ENCODE peak calls at places on chromosomes 12 and 14, in six cellular contexts. B is brain microvascular endothelial cell, C is dorsolateral prefrontal cortex, T is small intestine, M is psoas muscle, A is vagina. O is an unnamed sample. For H3K27me3, the result is how much of the 10 kb centered on the place peaks cover.

GRCh38 chr12:53938276-53939140 is at the start of gene HOXC13:
- DNase-seq in M (peak), A (no peak), T (peak), B (peak), C (no peak), O (peak)

GRCh38 chr12:57240069-57240921 is 10.7 kb downstream of the STAC3 start:
- DNase-seq in A (no peak), C (peak), B (no peak), M (peak), T (peak), O (no peak)

GRCh38 chr12:27345376-27345775 is 12.7 kb downstream of the BMAL2 start:
- DNase-seq in B (no peak), M (no peak), T (no peak), A (no peak), C (no peak), O (no peak)

GRCh38 chr14:81390706-81391105 is 9.4 kb downstream of the STON2 start:
- DNase-seq in B (no peak), C (no peak), T (no peak), A (no peak), M (no peak), O (no peak)

GRCh38 chr14:67056684-67057083 is 132.6 kb upstream of the GARIN2 start:
- DNase-seq in T (no peak), M (no peak), C (no peak), B (no peak), A (no peak), O (no peak)

GRCh38 chr12:103884316-103884715 is 43.3 kb upstream of the NT5DC3 start:
- DNase-seq in B (peak), C (no peak), T (no peak), A (no peak), M (no peak), O (no peak)

GRCh38 chr12:53345486-53346195 is 9.5 kb upstream of the SP7 start:
- DNase-seq in M (peak), B (peak), A (no peak), C (no peak), T (no peak), O (no peak)

GRCh38 chr14:83356080-83356479 is 1822.4 kb upstream of the SEL1L start:
- DNase-seq in M (no peak), T (no peak), B (no peak), A (no peak), C (no peak), O (no peak)

GRCh38 chr14:50308363-50308762 is 3.7 kb downstream of the L2HGDH start:
- DNase-seq in A (no peak), B (no peak), C (no peak), M (no peak), T (no peak), O (no peak)

GRCh38 chr14:51328089-51328941 is 88.3 kb downstream of the TMX1 start:
- DNase-seq in M (peak), C (peak), T (no peak), B (peak), A (no peak), O (no peak)

GRCh38 chr14:51328942-51329350 is 88.9 kb downstream of the TMX1 start:
- DNase-seq in B (no peak), T (no peak), A (no peak), M (peak), C (no peak), O (no peak)

GRCh38 chr14:51331651-51332367 is 91.8 kb downstream of the TMX1 start:
- DNase-seq in B (no peak), M (no peak), A (no peak), T (no peak), C (no peak), O (no peak)

GRCh38 chr14:51323492-51323891 is 83.4 kb downstream of the TMX1 start:
- DNase-seq in C (no peak), A (no peak), T (no peak), M (no peak), B (no peak), O (no peak)

GRCh38 chr14:51327376-51327775 is 87.3 kb downstream of the TMX1 start:
- DNase-seq in C (no peak), M (no peak), A (no peak), B (no peak), T (no peak), O (no peak)
- H3K27me3 ChIP-seq in C (under half), M (under half), A (under half), B (under half), T (under half), O (under half)

GRCh38 chr12:105723066-105723465 is 392.6 kb downstream of the C12orf75 start:
- DNase-seq in C (no peak), M (no peak), B (no peak), A (no peak), T (no peak), O (no peak)
- H3K27me3 ChIP-seq in C (under half), M (under half), B (under half), A (under half), T (under half), O (under half)

DNA sequence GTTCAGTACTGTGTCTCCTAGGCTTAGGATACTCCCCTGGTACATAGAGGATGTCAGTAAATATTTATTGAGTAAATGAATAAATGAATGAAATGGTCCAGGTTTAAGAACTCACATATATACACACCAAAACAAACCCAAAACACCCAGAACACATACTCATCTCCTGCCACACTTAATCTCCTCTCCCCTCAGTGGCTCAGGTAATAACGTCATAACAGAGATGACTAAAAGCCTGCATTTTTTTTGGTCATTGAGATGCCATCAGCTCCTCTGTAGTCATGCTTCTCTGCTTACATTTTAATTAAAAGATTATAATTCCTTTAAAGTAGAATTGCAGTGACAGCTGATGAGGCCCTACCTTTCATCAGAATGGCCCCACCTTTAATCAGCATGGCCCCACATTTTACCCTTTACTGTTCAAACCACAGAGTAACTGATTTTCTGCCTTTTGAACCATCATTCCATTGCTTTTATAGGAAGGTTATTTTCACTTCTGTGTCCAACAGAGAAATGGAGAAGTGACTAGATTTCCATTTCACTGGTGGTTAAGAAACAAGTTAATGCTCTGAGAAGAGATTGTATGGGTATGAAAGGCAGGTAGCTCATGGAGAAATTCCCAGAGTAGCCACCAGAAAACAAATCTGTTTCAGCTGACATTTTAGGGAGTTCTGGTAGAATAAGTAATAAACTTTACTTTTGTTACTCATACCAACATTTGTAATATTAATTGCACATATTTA is 193.4 kb upstream of the ATP2B1 start:
- DNase-seq in C (no peak), T (no peak), B (no peak), M (no peak), A (no peak), O (no peak)
- H3K27me3 ChIP-seq in C (under half), T (under half), B (under half), M (under half), A (under half), O (under half)

GRCh38 chr12:101691697-101692096 is 5.7 kb upstream of the CHPT1 start:
- DNase-seq in C (no peak), B (no peak), T (peak), A (no peak), M (no peak), O (no peak)
- H3K27me3 ChIP-seq in C (under half), B (under half), T (under half), A (under half), M (under half), O (under half)

DNA sequence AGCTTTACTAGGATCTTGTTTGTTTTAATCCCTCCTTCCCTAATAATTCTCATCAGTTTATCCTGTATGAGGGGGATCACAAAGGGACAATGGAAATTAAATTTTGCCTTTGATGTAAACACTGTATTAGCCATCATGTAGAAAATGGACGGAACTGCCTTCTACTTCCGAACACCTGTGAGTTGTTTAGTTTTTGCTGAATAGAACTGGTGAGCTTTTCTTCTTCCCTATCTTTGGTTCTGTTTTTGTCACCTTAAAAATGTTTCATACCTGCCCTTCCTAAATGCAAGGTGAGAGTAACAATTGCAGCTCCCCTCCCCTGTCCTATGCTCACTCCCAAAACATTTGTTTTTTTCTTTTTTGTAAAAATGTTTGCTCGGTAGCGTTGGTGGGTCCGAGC is 7.6 kb downstream of the FOXA1 start:
- DNase-seq in T (peak), M (no peak), B (no peak), A (no peak), C (no peak), O (no peak)
- H3K27me3 ChIP-seq in T (under half), M (under half), B (half or more), A (under half), C (half or more), O (under half)

DNA sequence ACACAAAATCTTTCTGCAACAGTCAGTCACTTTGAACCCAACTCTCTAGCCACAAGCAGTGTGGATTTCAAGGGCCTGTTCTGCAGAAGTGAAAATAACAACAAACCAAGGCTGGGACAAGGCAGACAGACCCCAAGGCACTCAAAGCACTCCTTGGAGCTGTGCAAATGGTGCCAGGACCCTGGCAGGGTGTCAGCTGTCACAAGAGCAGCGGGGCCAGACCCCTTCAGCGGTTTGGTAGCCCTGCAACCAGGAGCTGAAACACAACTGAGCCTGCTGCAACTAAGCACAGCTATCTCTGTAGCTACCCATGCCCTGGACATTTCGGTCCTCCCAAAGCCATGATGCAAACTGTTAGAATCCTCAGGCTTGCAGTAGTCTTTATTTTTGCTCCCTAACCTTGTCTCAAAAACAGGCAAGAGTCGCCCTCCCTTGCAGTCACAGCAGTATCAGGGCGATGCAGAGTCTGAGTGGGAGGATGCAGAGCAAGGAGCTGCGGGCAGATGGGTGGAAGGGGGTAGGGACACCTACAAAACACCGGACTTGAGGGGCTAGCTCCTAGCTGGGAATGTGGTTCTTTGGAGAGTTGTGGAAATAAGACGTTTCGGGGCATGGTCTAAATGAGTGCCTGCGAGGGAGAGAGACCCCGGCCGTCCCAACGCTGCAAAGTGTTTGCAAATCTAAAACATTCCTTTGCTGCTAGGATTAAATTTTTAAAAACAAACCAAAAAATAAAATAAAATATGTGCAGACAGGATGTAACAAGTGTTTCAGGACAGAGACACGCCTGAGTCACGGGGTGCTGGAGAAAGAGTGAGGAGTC is 1.1 kb downstream of the NUAK1 start:
- DNase-seq in A (no peak), B (no peak), C (peak), M (no peak), T (no peak), O (no peak)
- H3K27me3 ChIP-seq in A (under half), B (under half), C (under half), M (under half), T (under half), O (under half)

GRCh38 chr14:100904307-100905019 is 941 bp upstream of the RTL1 start:
- DNase-seq in B (no peak), A (no peak), C (no peak), T (no peak), M (no peak), O (no peak)

GRCh38 chr14:100905166-100905565 is 1.6 kb upstream of the RTL1 start:
- DNase-seq in T (no peak), C (no peak), M (no peak), B (no peak), A (no peak), O (no peak)

GRCh38 chr14:100902792-100903191 is 730 bp downstream of the RTL1 start:
- DNase-seq in T (no peak), C (no peak), M (no peak), A (no peak), B (no peak), O (peak)

GRCh38 chr14:100902295-100902694 is 1.2 kb downstream of the RTL1 start:
- DNase-seq in C (no peak), T (no peak), B (no peak), M (no peak), A (no peak), O (no peak)

DNA sequence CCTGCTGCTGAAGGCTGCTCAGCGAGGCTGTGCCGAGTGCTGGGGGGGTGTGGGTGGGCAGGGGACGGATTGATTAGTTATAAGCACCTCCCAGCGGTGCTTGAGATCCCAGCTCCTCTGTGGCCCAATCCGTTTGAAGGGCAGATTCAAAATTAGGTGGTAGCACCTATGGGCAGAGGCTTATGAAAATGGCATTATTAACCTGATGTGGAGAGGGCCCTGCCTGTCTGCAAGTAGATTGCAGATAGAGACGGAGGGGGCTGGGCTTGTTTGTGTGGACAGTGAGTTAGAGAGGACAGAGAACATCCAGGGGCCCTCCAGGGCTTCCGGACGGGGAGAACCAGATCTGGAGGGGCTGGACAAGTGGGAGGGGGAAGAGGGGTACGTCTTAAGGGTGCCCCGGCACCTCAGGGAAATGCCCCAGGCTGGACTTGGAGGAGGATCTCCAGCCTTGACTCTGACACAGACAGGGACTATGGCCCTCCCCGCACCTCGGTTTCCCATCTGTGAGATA is at the start of gene RTL1:
- DNase-seq in M (no peak), C (no peak), B (no peak), T (no peak), A (no peak), O (no peak)
- H3K27me3 ChIP-seq in M (under half), C (half or more), B (under half), T (under half), A (under half), O (under half)

GRCh38 chr14:56794088-56794556 is 16.2 kb downstream of the OTX2 start:
- DNase-seq in C (no peak), T (no peak), M (no peak), B (no peak), A (no peak), O (no peak)
- H3K27me3 ChIP-seq in C (half or more), T (under half), M (under half), B (half or more), A (under half), O (half or more)

GRCh38 chr14:28767239-28767850 is 758 bp downstream of the FOXG1 start:
- DNase-seq in A (no peak), T (no peak), B (no peak), M (no peak), C (no peak), O (no peak)
- H3K27me3 ChIP-seq in A (under half), T (under half), B (under half), M (under half), C (half or more), O (under half)

O was measured in pancreas.